ENCODE peak calls at places on chromosome 21, in four cellular contexts. U, Q, K and G are unnamed samples.

GRCh38 chr21:42316891-42317290 is 1.7 kb upstream of the TFF3 start:
- DNase-seq in U (no peak), Q (no peak), K (no peak), G (no peak)

GRCh38 chr21:17613242-17613676 is 558 bp upstream of the BTG3 start:
- DNase-seq in U (no peak), Q (no peak), K (no peak), G (no peak)

GRCh38 chr21:45542242-45542666 is at the start of gene SLC19A1:
- DNase-seq in U (no peak), Q (peak; percentile 73), K (peak; percentile 64), G (peak; percentile 99)

GRCh38 chr21:37530901-37531351 is 164.4 kb downstream of the DYRK1A start:
- DNase-seq in U (no peak), Q (no peak), K (peak; percentile 62), G (no peak)

GRCh38 chr21:34845521-34846213 is 176.9 kb downstream of the CLIC6 start:
- DNase-seq in U (peak; percentile 75), Q (peak; percentile 12), K (no peak), G (peak; percentile 50)

GRCh38 chr21:45575993-45576837 is 34.0 kb upstream of the SLC19A1 start:
- DNase-seq in U (no peak), Q (no peak), K (no peak), G (no peak)

GRCh38 chr21:43281661-43282357 is 113.0 kb downstream of the CRYAA start:
- DNase-seq in U (no peak), Q (no peak), K (no peak), G (no peak)

GRCh38 chr21:35991131-35991530 is 69.2 kb downstream of the SETD4 start:
- DNase-seq in U (no peak), Q (no peak), K (no peak), G (no peak)

GRCh38 chr21:46634966-46635323 is 529 bp upstream of the PRMT2 start:
- DNase-seq in U (peak; percentile 40), Q (no peak), K (peak; percentile 73), G (no peak)

GRCh38 chr21:38917045-38917774 is 111.5 kb downstream of the ETS2 start:
- DNase-seq in U (no peak), Q (no peak), K (no peak), G (no peak)

GRCh38 chr21:46128983-46129571 is 26.3 kb downstream of the FTCD start:
- DNase-seq in U (no peak), Q (no peak), K (no peak), G (no peak)

GRCh38 chr21:31349208-31349607 is 5.1 kb upstream of the TIAM1 start:
- DNase-seq in U (no peak), Q (no peak), K (no peak), G (no peak)

GRCh38 chr21:28699591-28700259 is 293.0 kb downstream of the LTN1 start:
- DNase-seq in U (no peak), Q (no peak), K (no peak), G (no peak)

GRCh38 chr21:35825370-35825769 is 235.0 kb downstream of the SETD4 start:
- DNase-seq in U (no peak), Q (no peak), K (no peak), G (no peak)

GRCh38 chr21:31946236-31946635 is 73.4 kb downstream of the HUNK start:
- DNase-seq in U (no peak), Q (no peak), K (no peak), G (no peak)

GRCh38 chr21:45592208-45592619 is 50.0 kb upstream of the SLC19A1 start:
- DNase-seq in U (no peak), Q (peak; percentile 69), K (peak; percentile 65), G (peak; percentile 56)

GRCh38 chr21:45108808-45109800 is 34.7 kb downstream of the ADARB1 start:
- DNase-seq in U (no peak), Q (no peak), K (no peak), G (no peak)

GRCh38 chr21:40173833-40174232 is 306.6 kb downstream of the PCP4 start:
- DNase-seq in U (no peak), Q (no peak), K (no peak), G (no peak)

GRCh38 chr21:44880762-44881585 is 7.5 kb upstream of the PTTG1IP start:
- DNase-seq in U (no peak), Q (no peak), K (no peak), G (no peak)

GRCh38 chr21:42431196-42431595 is 27.5 kb downstream of the UBASH3A start:
- DNase-seq in U (no peak), Q (no peak), K (no peak), G (no peak)

GRCh38 chr21:44428281-44428942 is 26.9 kb upstream of the LRRC3 start:
- DNase-seq in U (peak; percentile 89), Q (peak; percentile 6), K (no peak), G (no peak)

GRCh38 chr21:36134820-36135390 is at the start of gene CBR3:
- DNase-seq in U (no peak), Q (peak; percentile 41), K (peak; percentile 55), G (no peak)

GRCh38 chr21:46114963-46115362 is 17.1 kb downstream of the COL6A2 start:
- DNase-seq in U (no peak), Q (no peak), K (no peak), G (no peak)

GRCh38 chr21:36113647-36114428 is 21.0 kb upstream of the CBR3 start:
- DNase-seq in U (no peak), Q (peak; percentile 30), K (no peak), G (no peak)

GRCh38 chr21:45334134-45334533 is 46.4 kb upstream of the POFUT2 start:
- DNase-seq in U (no peak), Q (no peak), K (no peak), G (no peak)

GRCh38 chr21:42522771-42523170 is 9.1 kb downstream of the SLC37A1 start:
- DNase-seq in U (no peak), Q (no peak), K (no peak), G (no peak)

GRCh38 chr21:38306407-38306806 is 49.6 kb downstream of the KCNJ15 start:
- DNase-seq in U (no peak), Q (no peak), K (no peak), G (no peak)

GRCh38 chr21:25107708-25108107 is 499.6 kb downstream of the MRPL39 start:
- DNase-seq in U (no peak), Q (no peak), K (no peak), G (no peak)

GRCh38 chr21:38988211-38989096 is 182.7 kb downstream of the ETS2 start:
- DNase-seq in U (no peak), Q (no peak), K (no peak), G (no peak)

GRCh38 chr21:36321325-36322082 is 1.5 kb downstream of the MORC3 start:
- DNase-seq in U (no peak), Q (no peak), K (peak; percentile 84), G (no peak)

GRCh38 chr21:26167593-26167992 is 3.0 kb downstream of the APP start:
- DNase-seq in U (no peak), Q (no peak), K (peak; percentile 63), G (no peak)

GRCh38 chr21:38817371-38818335 is 11.9 kb downstream of the ETS2 start:
- DNase-seq in U (no peak), Q (no peak), K (no peak), G (no peak)

GRCh38 chr21:16302851-16303282 is 573.1 kb downstream of the USP25 start:
- DNase-seq in U (no peak), Q (no peak), K (peak; percentile 40), G (no peak)

GRCh38 chr21:41715649-41716321 is 51.1 kb downstream of the RIPK4 start:
- DNase-seq in U (no peak), Q (no peak), K (no peak), G (no peak)

GRCh38 chr21:15894596-15894995 is 164.8 kb downstream of the USP25 start:
- DNase-seq in U (no peak), Q (no peak), K (peak; percentile 21), G (no peak)

GRCh38 chr21:17370263-17370662 is 142.6 kb upstream of the CXADR start:
- DNase-seq in U (no peak), Q (no peak), K (no peak), G (no peak)

GRCh38 chr21:39927304-39927886 is 60.2 kb downstream of the PCP4 start:
- DNase-seq in U (no peak), Q (no peak), K (no peak), G (no peak)

GRCh38 chr21:14584357-14585095 is 38.4 kb upstream of the SAMSN1 start:
- DNase-seq in U (no peak), Q (no peak), K (no peak), G (no peak)

GRCh38 chr21:46585191-46585953 is 19.5 kb downstream of the S100B start:
- DNase-seq in U (no peak), Q (no peak), K (no peak), G (no peak)

GRCh38 chr21:39660596-39660995 is 47.9 kb downstream of the B3GALT5 start:
- DNase-seq in U (no peak), Q (no peak), K (no peak), G (no peak)